ENCODE peak calls at places on chromosome 16, in eight cellular contexts. K is stomach, P is transverse colon, G is ovary, D is tibial artery, Q is PC-3, Y is tibial nerve, F is left ventricle myocardium inferior. H is an unnamed sample.

GRCh38 chr16:1630450-1631213 is 18.5 kb downstream of the CRAMP1 start:
- DNase-seq in K (no peak), P (no peak), G (no peak), D (no peak), Q (no peak), Y (no peak), F (no peak), H (no peak)

GRCh38 chr16:80631581-80631980 is 90.8 kb downstream of the DYNLRB2 start:
- DNase-seq in K (no peak), P (no peak), G (no peak), D (no peak), Q (no peak), Y (no peak), F (no peak), H (no peak)

GRCh38 chr16:11050954-11051353 is 106.6 kb downstream of the CLEC16A start:
- DNase-seq in K (no peak), P (no peak), G (no peak), D (no peak), Q (no peak), Y (no peak), F (no peak), H (no peak)

GRCh38 chr16:1612320-1613111 is at the start of gene CRAMP1:
- DNase-seq in K (no peak), P (peak; percentile 13), G (no peak), D (peak; percentile 68), Q (no peak), Y (no peak), F (no peak), H (no peak)

GRCh38 chr16:19481291-19481690 is 40.6 kb downstream of the GDE1 start:
- DNase-seq in K (no peak), P (no peak), G (no peak), D (no peak), Q (no peak), Y (no peak), F (no peak), H (no peak)

GRCh38 chr16:68436581-68436980 is 11.7 kb downstream of the SMPD3 start:
- DNase-seq in K (no peak), P (no peak), G (no peak), D (no peak), Q (peak; percentile 35), Y (no peak), F (no peak), H (no peak)

GRCh38 chr16:25575363-25575762 is 116.4 kb upstream of the HS3ST4 start:
- DNase-seq in K (no peak), P (no peak), G (no peak), D (no peak), Q (no peak), Y (no peak), F (no peak), H (no peak)

GRCh38 chr16:57377080-57377841 is 5.0 kb downstream of the CX3CL1 start:
- DNase-seq in K (no peak), P (no peak), G (no peak), D (no peak), Q (peak; percentile 73), Y (no peak), F (no peak), H (no peak)

GRCh38 chr16:50313596-50314483 is 47.5 kb downstream of the ADCY7 start:
- DNase-seq in K (peak; percentile 25), P (no peak), G (peak; percentile 34), D (peak; percentile 89), Q (no peak), Y (no peak), F (peak; percentile 74), H (peak; percentile 79)

GRCh38 chr16:78444-79145 is 570 bp downstream of the MPG start:
- DNase-seq in K (no peak), P (no peak), G (no peak), D (peak; percentile 87), Q (peak; percentile 32), Y (no peak), F (peak; percentile 43), H (no peak)

GRCh38 chr16:5075637-5076036 is 4.0 kb downstream of the ALG1 start:
- DNase-seq in K (no peak), P (no peak), G (no peak), D (no peak), Q (no peak), Y (no peak), F (no peak), H (no peak)

GRCh38 chr16:30858829-30859423 is 35.0 kb downstream of the BCL7C start:
- DNase-seq in K (no peak), P (no peak), G (no peak), D (no peak), Q (no peak), Y (no peak), F (no peak), H (no peak)

GRCh38 chr16:10876799-10877341 is at the start of gene CIITA:
- DNase-seq in K (peak; percentile 89), P (peak; percentile 77), G (no peak), D (peak; percentile 85), Q (peak; percentile 87), Y (peak; percentile 84), F (peak; percentile 74), H (no peak)

GRCh38 chr16:24309222-24309905 is 53.2 kb downstream of the CACNG3 start:
- DNase-seq in K (peak; percentile 36), P (no peak), G (no peak), D (no peak), Q (peak; percentile 77), Y (no peak), F (no peak), H (no peak)

GRCh38 chr16:83248735-83249469 is 558.9 kb upstream of the HSBP1 start:
- DNase-seq in K (no peak), P (no peak), G (no peak), D (no peak), Q (no peak), Y (no peak), F (no peak), H (no peak)

GRCh38 chr16:67431077-67431804 is at the start of gene HSD11B2:
- DNase-seq in K (peak; percentile 71), P (no peak), G (peak; percentile 58), D (peak; percentile 71), Q (peak; percentile 59), Y (no peak), F (peak; percentile 55), H (no peak)

GRCh38 chr16:71365021-71365420 is 6.5 kb downstream of the CALB2 start:
- DNase-seq in K (no peak), P (no peak), G (no peak), D (no peak), Q (no peak), Y (no peak), F (no peak), H (no peak)

GRCh38 chr16:71645450-71645849 is 19.5 kb downstream of the MARVELD3 start:
- DNase-seq in K (no peak), P (peak; percentile 28), G (no peak), D (no peak), Q (peak; percentile 50), Y (no peak), F (no peak), H (no peak)

GRCh38 chr16:57620316-57621231 is 7.9 kb upstream of the ADGRG1 start:
- DNase-seq in K (peak; percentile 88), P (peak; percentile 75), G (no peak), D (peak; percentile 55), Q (peak; percentile 81), Y (peak; percentile 5), F (no peak), H (no peak)

GRCh38 chr16:31265329-31266245 is 5.8 kb downstream of the ITGAM start:
- DNase-seq in K (peak; percentile 30), P (no peak), G (no peak), D (no peak), Q (peak; percentile 46), Y (no peak), F (no peak), H (no peak)

GRCh38 chr16:11738742-11739544 is 3.7 kb downstream of the TXNDC11 start:
- DNase-seq in K (no peak), P (peak; percentile 5), G (no peak), D (no peak), Q (no peak), Y (no peak), F (no peak), H (no peak)

GRCh38 chr16:87686697-87687570 is 78.9 kb downstream of the KLHDC4 start:
- DNase-seq in K (no peak), P (no peak), G (no peak), D (no peak), Q (no peak), Y (no peak), F (no peak), H (no peak)

DNA sequence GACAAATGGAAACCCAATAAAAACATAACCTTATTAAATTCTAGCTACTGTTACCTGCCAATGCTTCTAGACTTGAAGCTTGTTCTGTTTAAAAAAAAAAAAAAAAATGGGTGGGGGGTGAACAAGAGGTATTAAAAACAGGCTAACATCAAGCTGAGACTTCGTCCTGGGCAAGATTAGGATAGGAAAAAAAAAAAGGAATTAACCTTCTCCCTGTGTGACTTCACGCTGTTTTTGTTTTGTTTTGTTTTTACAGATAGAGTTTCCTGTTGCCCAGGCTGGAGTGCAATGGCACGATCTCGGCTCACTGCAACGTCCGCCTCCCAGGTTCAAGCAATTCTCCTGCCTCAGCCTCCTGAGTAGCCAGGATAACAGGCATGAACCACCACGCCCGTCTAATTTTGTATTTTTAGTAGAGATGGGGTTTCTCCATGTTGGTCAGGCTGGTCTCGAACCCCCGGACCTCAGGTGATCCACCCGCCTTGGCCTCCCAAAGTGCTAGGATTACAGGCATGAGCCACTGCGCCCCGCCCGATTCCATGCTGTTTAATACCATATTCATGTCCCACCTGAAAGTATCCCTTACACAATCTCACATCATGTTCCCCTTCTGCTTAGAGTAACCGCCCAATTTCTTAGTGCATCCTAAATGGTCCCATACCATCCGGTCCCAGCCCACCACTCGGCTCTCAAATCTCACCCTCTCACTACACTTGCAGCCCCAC is 2.2 kb downstream of the USP31 start:
- DNase-seq in K (no peak), P (no peak), G (no peak), D (no peak), Q (no peak), Y (no peak), F (no peak), H (no peak)
- H3K4me3 ChIP-seq in K (no peak overlapping the region), P (no peak overlapping the region), G (peak overlapping the region; percentile 44), D (no peak overlapping the region), Q (peak overlapping the region; percentile 75), Y (no peak overlapping the region), F (peak overlapping the region; percentile 78), H (peak overlapping the region; percentile 89)

DNA sequence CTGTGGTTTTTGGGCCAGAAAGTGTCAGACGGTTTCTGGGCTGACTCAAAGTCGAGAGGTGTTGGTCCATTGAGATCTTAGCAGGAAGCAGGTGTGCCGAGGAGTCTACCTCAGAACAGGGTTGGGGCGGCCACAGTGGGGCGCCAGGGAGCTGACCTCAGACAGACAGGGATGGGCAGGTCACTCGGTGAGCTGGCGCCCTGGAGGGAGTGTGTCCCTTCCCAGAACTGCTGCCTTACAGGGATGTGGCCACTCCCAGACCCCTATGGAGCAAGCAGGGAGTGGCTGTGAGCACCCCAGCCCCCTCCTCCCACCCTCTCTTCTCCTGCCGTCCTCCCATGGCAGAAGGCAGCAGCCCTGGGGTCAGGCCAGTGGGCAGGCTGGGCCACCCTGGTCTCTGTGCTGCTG is 14.0 kb upstream of the DPEP1 start:
- DNase-seq in K (no peak), P (peak; percentile 61), G (no peak), D (no peak), Q (peak; percentile 42), Y (no peak), F (no peak), H (no peak)
- TF ChIP-seq CTCF in K (no peak), P (peak; percentile 13), G (no peak), D (no peak), Q (peak; percentile 57), Y (no peak), F (no peak), H (no peak)

GRCh38 chr16:75011634-75012307 is 12.9 kb downstream of the ZNRF1 start:
- DNase-seq in K (no peak), P (no peak), G (no peak), D (no peak), Q (peak; percentile 83), Y (no peak), F (no peak), H (no peak)
- H3K27ac ChIP-seq in K (peak overlapping the region; percentile 64), P (peak overlapping the region; percentile 75), G (peak overlapping the region; percentile 74), D (peak overlapping the region; percentile 77), Q (peak overlapping the region; percentile 76), Y (peak overlapping the region; percentile 65), F (peak overlapping the region; percentile 80), H (peak overlapping the region; percentile 86)

GRCh38 chr16:89052191-89052787 is 41.4 kb upstream of the ACSF3 start:
- DNase-seq in K (peak; percentile 80), P (peak; percentile 71), G (no peak), D (no peak), Q (peak; percentile 37), Y (no peak), F (no peak), H (no peak)
- H3K4me3 ChIP-seq in K (peak overlapping the region; percentile 43), P (peak overlapping the region; percentile 36), G (no peak overlapping the region), D (no peak overlapping the region), Q (peak overlapping the region; percentile 84), Y (no peak overlapping the region), F (no peak overlapping the region), H (no peak overlapping the region)

H was measured in coronary artery.